ENCODE peak calls at places on chromosomes 12 and 14, in seven cellular contexts. A, L, X, D, F, Q and Z are unnamed samples.

GRCh38 chr12:32501835-32502333 is 102.5 kb downstream of the FGD4 start:
- DNase-seq in A (peak; percentile 39), L (peak; percentile 80), X (peak; percentile 76), D (peak; percentile 53), F (peak; percentile 59), Q (no peak), Z (peak; percentile 95)

GRCh38 chr12:131673519-131674265 is 37.2 kb upstream of the SFSWAP start:
- DNase-seq in A (no peak), L (peak; percentile 29), X (no peak), D (no peak), F (no peak), Q (no peak), Z (peak; percentile 44)

GRCh38 chr12:62799126-62799736 is 135.7 kb downstream of the PPM1H start:
- DNase-seq in A (no peak), L (peak; percentile 36), X (peak; percentile 83), D (no peak), F (peak; percentile 73), Q (no peak), Z (peak; percentile 53)

GRCh38 chr12:21296751-21297406 is 37.8 kb downstream of the SLCO1A2 start:
- DNase-seq in A (no peak), L (peak; percentile 6), X (peak; percentile 18), D (no peak), F (peak; percentile 13), Q (no peak), Z (peak; percentile 16)

GRCh38 chr14:95649230-95649629 is 37.0 kb upstream of the TCL1B start:
- DNase-seq in A (no peak), L (no peak), X (no peak), D (no peak), F (no peak), Q (no peak), Z (no peak)

GRCh38 chr12:68198490-68199086 is 27.0 kb downstream of the IL26 start:
- DNase-seq in A (no peak), L (no peak), X (no peak), D (no peak), F (no peak), Q (no peak), Z (no peak)

GRCh38 chr14:54420478-54421116 is 20.6 kb downstream of the CNIH1 start:
- DNase-seq in A (no peak), L (peak; percentile 34), X (peak; percentile 45), D (no peak), F (peak; percentile 75), Q (no peak), Z (peak; percentile 78)

GRCh38 chr14:66650491-66650911 is 142.6 kb downstream of the GPHN start:
- DNase-seq in A (no peak), L (peak; percentile 77), X (no peak), D (no peak), F (peak; percentile 78), Q (no peak), Z (no peak)

GRCh38 chr12:121796855-121797751 is 3.6 kb upstream of the RHOF start:
- DNase-seq in A (no peak), L (peak; percentile 76), X (peak; percentile 94), D (peak; percentile 98), F (peak; percentile 89), Q (no peak), Z (peak; percentile 93)

GRCh38 chr12:49061157-49061650 is 610 bp upstream of the KMT2D start:
- DNase-seq in A (no peak), L (no peak), X (no peak), D (no peak), F (no peak), Q (no peak), Z (peak; percentile 31)

GRCh38 chr12:92183575-92183974 is 37.9 kb upstream of the BTG1 start:
- DNase-seq in A (no peak), L (no peak), X (no peak), D (no peak), F (peak; percentile 68), Q (no peak), Z (no peak)

GRCh38 chr12:1162083-1162760 is 171.2 kb downstream of the ERC1 start:
- DNase-seq in A (no peak), L (no peak), X (no peak), D (no peak), F (no peak), Q (no peak), Z (no peak)

GRCh38 chr12:107654866-107655265 is 30.7 kb upstream of the PWP1 start:
- DNase-seq in A (no peak), L (no peak), X (no peak), D (no peak), F (no peak), Q (no peak), Z (no peak)

GRCh38 chr12:107655281-107656065 is 30.1 kb upstream of the PWP1 start:
- DNase-seq in A (no peak), L (no peak), X (no peak), D (no peak), F (peak; percentile 67), Q (no peak), Z (peak; percentile 19)

GRCh38 chr12:107657621-107658020 is 28.0 kb upstream of the PWP1 start:
- DNase-seq in A (no peak), L (no peak), X (no peak), D (no peak), F (no peak), Q (no peak), Z (no peak)

GRCh38 chr12:107656302-107656701 is 29.3 kb upstream of the PWP1 start:
- DNase-seq in A (no peak), L (no peak), X (no peak), D (no peak), F (no peak), Q (no peak), Z (no peak)

DNA sequence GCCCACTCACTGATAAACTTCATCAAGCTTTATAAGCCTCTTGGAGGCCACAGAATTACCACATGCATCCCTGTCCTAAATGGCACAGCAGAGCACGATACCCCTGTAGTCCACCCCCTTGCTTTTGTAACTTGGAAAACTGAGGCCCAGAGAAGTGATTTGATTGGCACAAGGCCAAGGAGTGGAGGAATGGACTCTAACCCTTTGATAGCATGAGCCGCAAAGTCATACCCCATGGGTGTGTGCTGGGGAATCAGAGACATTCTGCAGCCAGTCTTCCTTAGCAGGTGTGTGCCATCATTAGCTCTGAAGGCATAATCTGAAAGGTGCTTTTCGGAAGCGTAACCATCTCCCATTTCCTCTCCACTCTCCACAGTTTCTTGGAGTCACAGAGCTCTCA is 28.5 kb upstream of the PWP1 start:
- DNase-seq in A (no peak), L (no peak), X (no peak), D (no peak), F (no peak), Q (no peak), Z (no peak)
- H3K4me3 ChIP-seq in A (no peak overlapping the region), L (no peak overlapping the region), X (no peak overlapping the region), D (no peak overlapping the region), F (no peak overlapping the region), Q (no peak overlapping the region), Z (no peak overlapping the region)

GRCh38 chr12:29750131-29750927 is 33.4 kb downstream of the TMTC1 start:
- DNase-seq in A (no peak), L (no peak), X (no peak), D (no peak), F (no peak), Q (no peak), Z (no peak)
- TF ChIP-seq CTCF in A (no peak), L (no peak), X (no peak), D (no peak), F (no peak), Q (no peak), Z (no peak)

GRCh38 chr14:99792551-99793212 is 531 bp upstream of the EML1 start:
- DNase-seq in A (no peak), L (no peak), X (peak; percentile 13), D (peak; percentile 62), F (peak; percentile 47), Q (no peak), Z (peak; percentile 54)

GRCh38 chr14:99795046-99795445 is 1.8 kb downstream of the EML1 start:
- DNase-seq in A (no peak), L (no peak), X (no peak), D (no peak), F (no peak), Q (no peak), Z (no peak)

GRCh38 chr14:99791476-99792283 is 1.5 kb upstream of the EML1 start:
- DNase-seq in A (no peak), L (no peak), X (no peak), D (no peak), F (peak; percentile 5), Q (no peak), Z (peak; percentile 33)

GRCh38 chr14:99794156-99794780 is 1.1 kb downstream of the EML1 start:
- DNase-seq in A (no peak), L (no peak), X (no peak), D (no peak), F (no peak), Q (no peak), Z (no peak)

DNA sequence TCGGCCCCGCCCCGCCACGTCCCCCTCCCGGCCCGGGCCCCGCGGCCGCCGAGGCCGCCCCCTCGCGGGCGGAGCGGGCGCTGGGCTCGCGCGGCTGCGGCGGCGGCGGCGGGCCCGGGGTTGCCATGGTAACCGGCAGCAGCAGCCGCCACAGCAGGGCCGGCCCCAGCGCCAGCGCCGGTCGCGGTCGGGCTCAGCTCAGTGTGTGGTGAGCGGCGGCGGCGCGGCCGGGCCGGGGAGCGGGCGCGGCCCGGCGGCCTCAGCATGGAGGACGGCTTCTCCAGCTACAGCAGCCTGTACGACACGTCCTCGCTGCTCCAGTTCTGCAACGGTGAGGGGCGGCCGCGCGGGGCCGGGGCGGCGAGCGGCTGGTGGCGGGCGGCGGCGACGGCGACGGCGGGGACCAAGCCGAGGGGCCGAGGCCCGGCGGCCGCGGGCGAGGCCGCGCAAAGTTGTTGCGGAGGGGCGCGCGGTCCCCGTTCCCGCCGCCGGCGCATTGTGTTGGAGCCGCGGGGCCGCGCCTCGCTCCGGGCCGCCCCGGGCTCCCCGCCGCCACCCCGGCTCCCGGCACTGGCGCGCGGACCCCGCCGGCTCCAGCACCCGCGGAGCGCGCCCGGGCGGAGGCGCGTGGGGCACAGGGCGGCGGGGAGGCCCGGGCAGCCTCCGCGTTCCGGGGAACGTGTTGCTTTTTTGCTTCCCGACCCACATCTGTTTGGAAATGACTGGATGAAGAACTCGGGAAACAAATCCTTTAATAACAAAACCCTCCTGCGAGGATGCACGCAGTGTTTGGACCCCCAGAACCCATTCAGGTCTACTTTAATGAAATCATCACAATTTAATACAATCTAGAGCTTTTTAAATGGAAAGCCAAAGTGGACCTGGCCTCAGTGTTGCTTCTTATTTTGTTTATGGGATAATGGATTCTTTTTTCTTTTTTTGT is at the start of gene EML1:
- DNase-seq in A (no peak), L (peak; percentile 52), X (peak; percentile 92), D (peak; percentile 93), F (peak; percentile 64), Q (no peak), Z (peak; percentile 76)
- H3K4me3 ChIP-seq in A (peak within 1 kb of the TSS; percentile 53), L (peak within 1 kb of the TSS; percentile 50), X (peak within 1 kb of the TSS; percentile 53), D (peak within 1 kb of the TSS; percentile 69), F (peak within 1 kb of the TSS; percentile 91), Q (peak within 1 kb of the TSS; percentile 64), Z (peak within 1 kb of the TSS; percentile 72)

GRCh38 chr12:117125769-117126168 is 26.6 kb upstream of the TESC start:
- DNase-seq in A (no peak), L (no peak), X (no peak), D (no peak), F (no peak), Q (no peak), Z (no peak)
- TF ChIP-seq CTCF in A (no peak), L (no peak), X (no peak), D (no peak), F (no peak), Q (no peak), Z (no peak)